ENCODE peak calls at places on chromosome 21, in six cellular contexts. E is GM06990; O is Caki2; J is T-helper 9 cell; N is mesendoderm; H is activated CD4-positive, alpha-beta T cell treated with anti-CD3 and anti-CD28 coated beads, Interleukin-2, amount 50 U/mL, for 4 hours. I is an unnamed sample.

GRCh38 chr21:35428489-35428888 is 379.4 kb upstream of the RUNX1 start:
- DNase-seq in J (no peak), O (no peak), H (peak), N (peak), E (no peak), I (peak)

GRCh38 chr21:33434770-33435360 is 31.7 kb downstream of the IFNGR2 start:
- DNase-seq in J (no peak), N (no peak), O (peak), E (peak), H (peak), I (no peak)

GRCh38 chr21:28768753-28769152 is 223.9 kb downstream of the LTN1 start:
- DNase-seq in E (no peak), H (no peak), J (no peak), N (no peak), O (no peak), I (no peak)

GRCh38 chr21:32789709-32790108 is 18.2 kb upstream of the PAXBP1 start:
- DNase-seq in N (no peak), H (no peak), O (no peak), E (no peak), J (no peak), I (no peak)

GRCh38 chr21:41726058-41726558 is 40.7 kb downstream of the RIPK4 start:
- DNase-seq in H (no peak), E (no peak), J (no peak), N (peak), O (no peak), I (no peak)

GRCh38 chr21:22925032-22925431 is 1926.8 kb downstream of the NCAM2 start:
- DNase-seq in J (no peak), O (no peak), E (no peak), N (no peak), H (no peak), I (no peak)

GRCh38 chr21:35102488-35103407 is 53.6 kb upstream of the RUNX1 start:
- DNase-seq in H (peak), E (peak), O (no peak), J (peak), N (no peak), I (no peak)

GRCh38 chr21:28893687-28894086 is 99.0 kb downstream of the LTN1 start:
- DNase-seq in N (peak), H (no peak), J (no peak), O (no peak), E (no peak), I (no peak)

GRCh38 chr21:34730756-34731445 is 62.1 kb downstream of the CLIC6 start:
- DNase-seq in J (no peak), H (no peak), N (no peak), O (no peak), E (no peak), I (no peak)

GRCh38 chr21:46605759-46606426 is 1.0 kb upstream of the S100B start:
- DNase-seq in J (peak), E (peak), O (no peak), H (peak), N (no peak), I (no peak)

GRCh38 chr21:45357436-45358260 is 47.3 kb upstream of the COL18A1 start:
- DNase-seq in H (no peak), N (no peak), O (no peak), J (no peak), E (no peak), I (no peak)

GRCh38 chr21:42524341-42525227 is 10.9 kb downstream of the SLC37A1 start:
- DNase-seq in O (no peak), N (peak), H (no peak), E (peak), J (no peak), I (no peak)

GRCh38 chr21:39071623-39072214 is 111.5 kb downstream of the PSMG1 start:
- DNase-seq in O (no peak), N (peak), E (no peak), H (no peak), J (no peak), I (no peak)

GRCh38 chr21:15062566-15062965 is 2.2 kb downstream of the NRIP1 start:
- DNase-seq in O (peak), J (no peak), E (no peak), N (no peak), H (no peak), I (no peak)

GRCh38 chr21:46004168-46004861 is 22.7 kb downstream of the COL6A1 start:
- DNase-seq in N (no peak), O (no peak), H (no peak), J (no peak), E (no peak), I (no peak)

GRCh38 chr21:42002421-42002958 is 7.7 kb downstream of the ZBTB21 start:
- DNase-seq in J (no peak), H (peak), N (no peak), O (peak), E (peak), I (peak)

GRCh38 chr21:38356898-38357297 is 100.1 kb downstream of the KCNJ15 start:
- DNase-seq in J (no peak), H (no peak), E (no peak), N (peak), O (no peak), I (no peak)

I was measured in activated T-cell treated with anti-CD3 and anti-CD28 coated beads for 4 hours.